ENCODE peak calls at places on chromosomes 1 and 21, in six cellular contexts. K, N, G, Z, L and V are unnamed samples.
A peak's percentile ranks its signal among the peaks of the same experiment; 100 is the strongest.

GRCh38 chr1:170881268-170882265 is 53.8 kb upstream of the MROH9 start:
- DNase-seq in K (peak; percentile 6), N (peak; percentile 19), G (no peak), Z (peak; percentile 76), L (no peak), V (no peak)

GRCh38 chr1:17010601-17011438 is 908 bp downstream of the ATP13A2 start:
- DNase-seq in K (peak; percentile 22), N (peak; percentile 5), G (no peak), Z (peak; percentile 34), L (peak; percentile 11), V (peak; percentile 84)

GRCh38 chr1:229874609-229875008 is 192.4 kb upstream of the GALNT2 start:
- DNase-seq in K (no peak), N (no peak), G (no peak), Z (no peak), L (no peak), V (no peak)

GRCh38 chr1:233293556-233294446 is 1.7 kb downstream of the PCNX2 start:
- DNase-seq in K (no peak), N (no peak), G (no peak), Z (no peak), L (no peak), V (no peak)

GRCh38 chr1:96472471-96472870 is 249.1 kb upstream of the PTBP2 start:
- DNase-seq in K (no peak), N (no peak), G (no peak), Z (peak; percentile 42), L (no peak), V (no peak)

GRCh38 chr1:167678838-167679237 is 42.9 kb upstream of the MPZL1 start:
- DNase-seq in K (no peak), N (no peak), G (no peak), Z (no peak), L (no peak), V (no peak)

GRCh38 chr1:85570446-85571180 is 9.9 kb upstream of the CCN1 start:
- DNase-seq in K (no peak), N (no peak), G (no peak), Z (no peak), L (no peak), V (no peak)

GRCh38 chr1:97252076-97252475 is 530.5 kb downstream of the PTBP2 start:
- DNase-seq in K (no peak), N (no peak), G (no peak), Z (peak; percentile 96), L (no peak), V (no peak)

GRCh38 chr21:18164933-18165332 is 79.7 kb upstream of the CHODL start:
- DNase-seq in K (no peak), N (no peak), G (no peak), Z (no peak), L (no peak), V (no peak)

GRCh38 chr1:59767119-59767518 is 47.6 kb upstream of the HOOK1 start:
- DNase-seq in K (no peak), N (no peak), G (no peak), Z (peak; percentile 75), L (no peak), V (no peak)

GRCh38 chr1:3470650-3471355 is 16.3 kb downstream of the ARHGEF16 start:
- DNase-seq in K (no peak), N (no peak), G (no peak), Z (no peak), L (no peak), V (peak; percentile 36)

GRCh38 chr1:36156329-36157114 is 562 bp downstream of the MAP7D1 start:
- DNase-seq in K (peak; percentile 27), N (peak; percentile 57), G (peak; percentile 73), Z (peak; percentile 65), L (peak; percentile 62), V (peak; percentile 82)

GRCh38 chr1:94970783-94971182 is 43.9 kb upstream of the CNN3 start:
- DNase-seq in K (no peak), N (no peak), G (no peak), Z (no peak), L (no peak), V (no peak)

GRCh38 chr1:20724364-20725188 is 6.8 kb upstream of the KIF17 start:
- DNase-seq in K (no peak), N (no peak), G (no peak), Z (no peak), L (no peak), V (no peak)

GRCh38 chr1:196324345-196324744 is 283.9 kb downstream of the KCNT2 start:
- DNase-seq in K (no peak), N (no peak), G (no peak), Z (no peak), L (no peak), V (no peak)

GRCh38 chr1:84077476-84078107 is 66.5 kb upstream of the PRKACB start:
- DNase-seq in K (peak; percentile 76), N (peak; percentile 83), G (peak; percentile 94), Z (peak; percentile 69), L (peak; percentile 47), V (peak; percentile 87)

GRCh38 chr1:113835686-113836290 is 23.5 kb upstream of the RSBN1 start:
- DNase-seq in K (peak; percentile 23), N (peak; percentile 8), G (peak; percentile 42), Z (peak; percentile 79), L (no peak), V (no peak)

GRCh38 chr1:239805042-239805441 is 286.6 kb upstream of the FMN2 start:
- DNase-seq in K (no peak), N (no peak), G (no peak), Z (no peak), L (no peak), V (no peak)

GRCh38 chr21:35020902-35021301 is 28.2 kb downstream of the RUNX1 start:
- DNase-seq in K (no peak), N (no peak), G (no peak), Z (no peak), L (no peak), V (no peak)

GRCh38 chr1:176949033-176949662 is 215.4 kb downstream of the ASTN1 start:
- DNase-seq in K (no peak), N (peak; percentile 33), G (peak; percentile 40), Z (peak; percentile 46), L (no peak), V (peak; percentile 59)

GRCh38 chr1:40076895-40077312 is 20.1 kb downstream of the PPT1 start:
- DNase-seq in K (no peak), N (no peak), G (no peak), Z (peak; percentile 92), L (no peak), V (no peak)

GRCh38 chr1:177185209-177185608 is 14.5 kb downstream of the BRINP2 start:
- DNase-seq in K (no peak), N (peak; percentile 36), G (no peak), Z (peak; percentile 27), L (no peak), V (no peak)

GRCh38 chr1:90417139-90417538 is 300.0 kb downstream of the BARHL2 start:
- DNase-seq in K (no peak), N (no peak), G (no peak), Z (peak; percentile 22), L (no peak), V (no peak)

GRCh38 chr1:22238356-22239224 is 95.7 kb upstream of the WNT4 start:
- DNase-seq in K (no peak), N (no peak), G (no peak), Z (no peak), L (no peak), V (peak; percentile 20)

GRCh38 chr1:92201973-92202372 is 15.7 kb upstream of the C1orf146 start:
- DNase-seq in K (no peak), N (no peak), G (no peak), Z (peak; percentile 10), L (no peak), V (no peak)

GRCh38 chr1:23394176-23394575 is 24.5 kb upstream of the ZNF436 start:
- DNase-seq in K (no peak), N (no peak), G (no peak), Z (peak; percentile 97), L (no peak), V (no peak)

GRCh38 chr1:203871114-203871875 is 9.9 kb downstream of the SNRPE start:
- DNase-seq in K (peak; percentile 69), N (peak; percentile 52), G (peak; percentile 32), Z (peak; percentile 89), L (peak; percentile 20), V (no peak)

GRCh38 chr1:15684468-15685283 is 556 bp downstream of the PLEKHM2 start:
- DNase-seq in K (no peak), N (peak; percentile 29), G (peak; percentile 55), Z (peak; percentile 18), L (no peak), V (peak; percentile 67)

GRCh38 chr1:3369437-3370076 is 84.9 kb upstream of the ARHGEF16 start:
- DNase-seq in K (no peak), N (no peak), G (no peak), Z (peak; percentile 69), L (no peak), V (peak; percentile 62)

GRCh38 chr1:63317007-63317813 is 5.2 kb upstream of the FOXD3 start:
- DNase-seq in K (peak; percentile 86), N (peak; percentile 95), G (peak; percentile 85), Z (peak; percentile 66), L (peak; percentile 57), V (peak; percentile 77)

GRCh38 chr1:101122452-101123166 is 97.0 kb upstream of the DPH5 start:
- DNase-seq in K (no peak), N (no peak), G (peak; percentile 38), Z (no peak), L (no peak), V (no peak)

GRCh38 chr21:46059195-46059594 is 38.7 kb upstream of the COL6A2 start:
- DNase-seq in K (no peak), N (no peak), G (no peak), Z (no peak), L (no peak), V (no peak)

GRCh38 chr1:19639999-19640362 is 4.1 kb upstream of the NBL1 start:
- DNase-seq in K (no peak), N (no peak), G (no peak), Z (no peak), L (no peak), V (no peak)